ENCODE peak calls at places on chromosome 6, in five cellular contexts. G, C, U, J and K are unnamed samples.
A peak's percentile ranks its signal among the peaks of the same experiment; 100 is the strongest.

GRCh38 chr6:106924699-106925523 is 49.6 kb downstream of the CD24 start:
- DNase-seq in G (no peak), J (no peak), C (peak; percentile 88), U (peak; percentile 70), K (no peak)

GRCh38 chr6:43503443-43503842 is 6.7 kb downstream of the LRRC73 start:
- DNase-seq in U (no peak), C (no peak), G (no peak), J (no peak), K (no peak)

GRCh38 chr6:109458774-109459531 is 3.4 kb upstream of the MICAL1 start:
- DNase-seq in J (no peak), U (peak; percentile 38), C (peak; percentile 32), G (peak; percentile 49), K (peak; percentile 72)

GRCh38 chr6:144741659-144742058 is 456.5 kb downstream of the UTRN start:
- DNase-seq in U (no peak), C (no peak), J (no peak), G (no peak), K (no peak)

GRCh38 chr6:110527516-110527915 is 51.1 kb upstream of the SLC22A16 start:
- DNase-seq in U (no peak), C (no peak), J (no peak), G (no peak), K (no peak)

GRCh38 chr6:27809939-27810767 is 102.0 kb downstream of the OR2B2 start:
- DNase-seq in C (peak; percentile 77), G (peak; percentile 91), J (no peak), U (peak; percentile 96), K (peak; percentile 79)

GRCh38 chr6:129276986-129277385 is 394.0 kb downstream of the LAMA2 start:
- DNase-seq in G (no peak), U (no peak), J (no peak), C (no peak), K (no peak)

GRCh38 chr6:44154067-44154466 is 4.6 kb upstream of the CAPN11 start:
- DNase-seq in J (no peak), U (no peak), G (no peak), C (no peak), K (no peak)

GRCh38 chr6:28658475-28659249 is 133.0 kb downstream of the GPX5 start:
- DNase-seq in G (no peak), U (no peak), J (no peak), C (no peak), K (no peak)

GRCh38 chr6:20789162-20789561 is 254.9 kb downstream of the CDKAL1 start:
- DNase-seq in U (peak; percentile 5), G (no peak), J (no peak), C (no peak), K (no peak)

GRCh38 chr6:165718486-165718885 is 55.4 kb upstream of the PDE10A start:
- DNase-seq in U (no peak), C (no peak), J (no peak), G (no peak), K (no peak)

GRCh38 chr6:56483929-56484328 is 158.8 kb downstream of the DST start:
- DNase-seq in C (no peak), G (no peak), J (no peak), U (no peak), K (no peak)

GRCh38 chr6:122621638-122622037 is 11.4 kb downstream of the PKIB start:
- DNase-seq in U (no peak), G (no peak), J (no peak), C (no peak), K (no peak)

GRCh38 chr6:141056945-141057635 is 1075.6 kb upstream of the GJE1 start:
- DNase-seq in G (no peak), C (no peak), U (no peak), J (no peak), K (no peak)

GRCh38 chr6:7200598-7201443 is 93.1 kb downstream of the RREB1 start:
- DNase-seq in J (no peak), G (no peak), U (peak; percentile 60), C (peak; percentile 93), K (no peak)

GRCh38 chr6:129678463-129678862 is 31.5 kb downstream of the ARHGAP18 start:
- DNase-seq in C (no peak), J (no peak), G (no peak), U (no peak), K (no peak)

GRCh38 chr6:20182926-20183521 is 29.2 kb downstream of the MBOAT1 start:
- DNase-seq in J (no peak), G (peak; percentile 73), C (peak; percentile 82), U (peak; percentile 94), K (no peak)

GRCh38 chr6:125314019-125314581 is 12.3 kb upstream of the HDDC2 start:
- DNase-seq in G (peak; percentile 83), U (peak; percentile 57), J (no peak), C (peak; percentile 75), K (peak; percentile 34)

GRCh38 chr6:160798625-160799024 is 96.6 kb downstream of the PLG start:
- DNase-seq in J (no peak), C (no peak), U (no peak), G (no peak), K (no peak)

GRCh38 chr6:105993341-105993740 is 92.8 kb upstream of the PRDM1 start:
- DNase-seq in G (no peak), U (no peak), J (no peak), C (no peak), K (no peak)

GRCh38 chr6:118893095-118893881 is 664 bp upstream of the ASF1A start:
- DNase-seq in C (peak; percentile 57), G (peak; percentile 72), U (peak; percentile 61), J (no peak), K (peak; percentile 37)